ENCODE peak calls at places on chromosomes 12 and 14, in six cellular contexts. One of them, this sample, is unnamed. For H3K27me3 and H3K4me1, the result is how much of the 10 kb centered on the place peaks cover.

GRCh38 chr12:98856897-98857540 is 211.9 kb downstream of the APAF1 start:
- DNase-seq in heart left ventricle: no peak
- DNase-seq in H9: peak
- DNase-seq in suprapubic skin: no peak
- DNase-seq in colonic mucosa: no peak
- DNase-seq in HCT116: no peak
- DNase-seq in this sample: no peak

GRCh38 chr12:24631691-24632090 is 317.2 kb downstream of the BCAT1 start:
- DNase-seq in HCT116: no peak
- DNase-seq in colonic mucosa: no peak
- DNase-seq in heart left ventricle: no peak
- DNase-seq in H9: no peak
- DNase-seq in suprapubic skin: no peak
- DNase-seq in this sample: no peak

GRCh38 chr12:77113971-77114370 is 48.6 kb upstream of the E2F7 start:
- DNase-seq in suprapubic skin: no peak
- DNase-seq in HCT116: no peak
- DNase-seq in heart left ventricle: no peak
- DNase-seq in colonic mucosa: no peak
- DNase-seq in H9: no peak
- DNase-seq in this sample: no peak

GRCh38 chr14:54796961-54797360 is 105.7 kb downstream of the GCH1 start:
- DNase-seq in HCT116: no peak
- DNase-seq in suprapubic skin: no peak
- DNase-seq in H9: no peak
- DNase-seq in colonic mucosa: no peak
- DNase-seq in heart left ventricle: no peak
- DNase-seq in this sample: no peak

GRCh38 chr14:21894003-21894897 is 220.6 kb upstream of the OR4E1 start:
- DNase-seq in colonic mucosa: no peak
- DNase-seq in suprapubic skin: no peak
- DNase-seq in H9: peak
- DNase-seq in HCT116: no peak
- DNase-seq in heart left ventricle: no peak
- DNase-seq in this sample: no peak

GRCh38 chr14:81033841-81034240 is 78.4 kb downstream of the TSHR start:
- DNase-seq in HCT116: no peak
- DNase-seq in heart left ventricle: no peak
- DNase-seq in suprapubic skin: no peak
- DNase-seq in colonic mucosa: no peak
- DNase-seq in H9: no peak
- DNase-seq in this sample: no peak

GRCh38 chr12:127125607-127126259 is 1141.2 kb upstream of the TMEM132C start:
- DNase-seq in colonic mucosa: peak
- DNase-seq in suprapubic skin: no peak
- DNase-seq in HCT116: peak
- DNase-seq in H9: no peak
- DNase-seq in heart left ventricle: no peak
- DNase-seq in this sample: no peak

GRCh38 chr12:46459111-46459510 is 86.5 kb upstream of the SLC38A2 start:
- DNase-seq in HCT116: no peak
- DNase-seq in H9: no peak
- DNase-seq in colonic mucosa: no peak
- DNase-seq in heart left ventricle: no peak
- DNase-seq in suprapubic skin: no peak
- DNase-seq in this sample: no peak

GRCh38 chr12:101954681-101955080 is 77.3 kb downstream of the DRAM1 start:
- DNase-seq in HCT116: no peak
- DNase-seq in H9: no peak
- DNase-seq in suprapubic skin: no peak
- DNase-seq in colonic mucosa: no peak
- DNase-seq in heart left ventricle: no peak
- DNase-seq in this sample: no peak

GRCh38 chr12:65830305-65830704 is 6.0 kb downstream of the HMGA2 start:
- DNase-seq in H9: no peak
- DNase-seq in suprapubic skin: no peak
- DNase-seq in HCT116: no peak
- DNase-seq in heart left ventricle: no peak
- DNase-seq in colonic mucosa: no peak
- DNase-seq in this sample: no peak

GRCh38 chr12:114209852-114210251 is 196.1 kb downstream of the TBX5 start:
- DNase-seq in suprapubic skin: no peak
- DNase-seq in HCT116: no peak
- DNase-seq in heart left ventricle: no peak
- DNase-seq in H9: no peak
- DNase-seq in colonic mucosa: no peak
- DNase-seq in this sample: no peak

GRCh38 chr14:74613211-74613914 is 1.3 kb upstream of the LTBP2 start:
- DNase-seq in suprapubic skin: no peak
- DNase-seq in heart left ventricle: peak
- DNase-seq in HCT116: no peak
- DNase-seq in colonic mucosa: no peak
- DNase-seq in H9: no peak
- DNase-seq in this sample: no peak

GRCh38 chr12:50246873-50247612 is 36.3 kb downstream of the LIMA1 start:
- DNase-seq in heart left ventricle: peak
- DNase-seq in colonic mucosa: peak
- DNase-seq in suprapubic skin: peak
- DNase-seq in HCT116: peak
- DNase-seq in H9: no peak
- DNase-seq in this sample: no peak

GRCh38 chr12:113422929-113423669 is 919 bp downstream of the SDSL start:
- DNase-seq in H9: no peak
- DNase-seq in colonic mucosa: no peak
- DNase-seq in heart left ventricle: no peak
- DNase-seq in HCT116: no peak
- DNase-seq in suprapubic skin: no peak
- DNase-seq in this sample: no peak

GRCh38 chr12:16669756-16670155 is 63.8 kb upstream of the LMO3 start:
- DNase-seq in heart left ventricle: no peak
- DNase-seq in HCT116: no peak
- DNase-seq in suprapubic skin: no peak
- DNase-seq in colonic mucosa: no peak
- DNase-seq in H9: no peak
- DNase-seq in this sample: no peak

GRCh38 chr12:613996-614726 is 49.1 kb downstream of the NINJ2 start:
- DNase-seq in heart left ventricle: no peak
- DNase-seq in H9: peak
- DNase-seq in suprapubic skin: no peak
- DNase-seq in colonic mucosa: no peak
- DNase-seq in HCT116: no peak
- DNase-seq in this sample: no peak

GRCh38 chr12:30098677-30099076 is 314.9 kb upstream of the TMTC1 start:
- DNase-seq in suprapubic skin: no peak
- DNase-seq in HCT116: no peak
- DNase-seq in colonic mucosa: no peak
- DNase-seq in H9: no peak
- DNase-seq in heart left ventricle: no peak
- DNase-seq in this sample: no peak

GRCh38 chr12:75550401-75550851 is 39.0 kb upstream of the KRR1 start:
- DNase-seq in HCT116: no peak
- DNase-seq in H9: no peak
- DNase-seq in heart left ventricle: peak
- DNase-seq in colonic mucosa: no peak
- DNase-seq in suprapubic skin: no peak
- DNase-seq in this sample: no peak

GRCh38 chr12:127025545-127025944 is 1241.4 kb upstream of the TMEM132C start:
- DNase-seq in heart left ventricle: no peak
- DNase-seq in H9: no peak
- DNase-seq in suprapubic skin: no peak
- DNase-seq in HCT116: no peak
- DNase-seq in colonic mucosa: no peak
- DNase-seq in this sample: no peak

GRCh38 chr12:52260351-52261210 is 13.9 kb upstream of the KRT86 start:
- DNase-seq in colonic mucosa: no peak
- DNase-seq in H9: no peak
- DNase-seq in HCT116: no peak
- DNase-seq in heart left ventricle: no peak
- DNase-seq in suprapubic skin: peak
- DNase-seq in this sample: no peak

GRCh38 chr12:52258335-52258901 is 16.0 kb upstream of the KRT86 start:
- DNase-seq in suprapubic skin: peak
- DNase-seq in HCT116: no peak
- DNase-seq in colonic mucosa: no peak
- DNase-seq in heart left ventricle: no peak
- DNase-seq in H9: peak
- DNase-seq in this sample: no peak

GRCh38 chr12:52262286-52262685 is 12.2 kb upstream of the KRT86 start:
- DNase-seq in colonic mucosa: no peak
- DNase-seq in H9: no peak
- DNase-seq in heart left ventricle: no peak
- DNase-seq in HCT116: no peak
- DNase-seq in suprapubic skin: peak
- DNase-seq in this sample: no peak

GRCh38 chr12:52261211-52261484 is 13.3 kb upstream of the KRT86 start:
- DNase-seq in suprapubic skin: no peak
- DNase-seq in HCT116: no peak
- DNase-seq in heart left ventricle: no peak
- DNase-seq in H9: no peak
- DNase-seq in colonic mucosa: no peak
- DNase-seq in this sample: no peak

DNA sequence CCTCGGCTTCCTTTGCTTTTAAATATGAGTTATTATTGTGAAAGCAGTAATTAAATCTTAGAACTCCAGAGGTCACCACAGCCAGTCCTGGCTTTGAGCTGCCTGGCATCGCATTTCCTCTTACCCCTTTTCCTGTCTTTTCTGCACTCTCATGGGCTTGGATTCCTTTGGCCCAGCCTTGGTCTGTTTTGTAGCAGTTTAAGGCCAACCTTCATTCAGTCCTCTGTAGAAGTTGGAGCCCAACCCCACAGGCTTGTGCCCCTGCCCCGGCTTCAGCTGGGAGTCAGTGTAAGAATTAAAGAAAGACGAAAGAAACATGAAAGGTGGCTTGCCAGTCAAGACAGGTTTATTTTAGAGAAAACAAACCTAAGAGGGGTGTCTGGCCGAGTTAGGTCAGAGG is 14.6 kb upstream of the KRT86 start:
- DNase-seq in H9: no peak
- DNase-seq in heart left ventricle: no peak
- DNase-seq in colonic mucosa: no peak
- DNase-seq in HCT116: no peak
- DNase-seq in suprapubic skin: peak
- DNase-seq in this sample: no peak
- TF ChIP-seq CTCF in H9: no peak
- TF ChIP-seq CTCF in heart left ventricle: no peak
- TF ChIP-seq CTCF in colonic mucosa: no peak
- TF ChIP-seq CTCF in HCT116: no peak
- TF ChIP-seq CTCF in suprapubic skin: no peak
- TF ChIP-seq CTCF in this sample: no peak

GRCh38 chr14:68885226-68886108 is 92.6 kb upstream of the ZFP36L1 start:
- DNase-seq in suprapubic skin: no peak
- DNase-seq in heart left ventricle: no peak
- DNase-seq in colonic mucosa: no peak
- DNase-seq in H9: no peak
- DNase-seq in HCT116: no peak
- DNase-seq in this sample: no peak
- H3K27me3 ChIP-seq in suprapubic skin: under half
- H3K27me3 ChIP-seq in heart left ventricle: under half
- H3K27me3 ChIP-seq in colonic mucosa: under half
- H3K27me3 ChIP-seq in H9: under half
- H3K27me3 ChIP-seq in HCT116: under half
- H3K27me3 ChIP-seq in this sample: under half

GRCh38 chr12:11677024-11677423 is 27.6 kb downstream of the ETV6 start:
- DNase-seq in heart left ventricle: no peak
- DNase-seq in colonic mucosa: no peak
- DNase-seq in HCT116: no peak
- DNase-seq in H9: no peak
- DNase-seq in suprapubic skin: no peak
- DNase-seq in this sample: no peak

GRCh38 chr12:11672361-11672760 is 22.9 kb downstream of the ETV6 start:
- DNase-seq in HCT116: no peak
- DNase-seq in heart left ventricle: no peak
- DNase-seq in colonic mucosa: no peak
- DNase-seq in suprapubic skin: no peak
- DNase-seq in H9: no peak
- DNase-seq in this sample: no peak

GRCh38 chr12:11672833-11673232 is 23.4 kb downstream of the ETV6 start:
- DNase-seq in suprapubic skin: no peak
- DNase-seq in colonic mucosa: no peak
- DNase-seq in HCT116: no peak
- DNase-seq in H9: no peak
- DNase-seq in heart left ventricle: no peak
- DNase-seq in this sample: no peak

GRCh38 chr12:11675952-11676505 is 26.6 kb downstream of the ETV6 start:
- DNase-seq in H9: no peak
- DNase-seq in suprapubic skin: no peak
- DNase-seq in HCT116: no peak
- DNase-seq in heart left ventricle: no peak
- DNase-seq in colonic mucosa: no peak
- DNase-seq in this sample: no peak

GRCh38 chr12:11673666-11674464 is 24.4 kb downstream of the ETV6 start:
- DNase-seq in heart left ventricle: peak
- DNase-seq in suprapubic skin: no peak
- DNase-seq in H9: no peak
- DNase-seq in colonic mucosa: no peak
- DNase-seq in HCT116: no peak
- DNase-seq in this sample: no peak
- H3K4me1 ChIP-seq in heart left ventricle: half or more
- H3K4me1 ChIP-seq in suprapubic skin: half or more
- H3K4me1 ChIP-seq in H9: under half
- H3K4me1 ChIP-seq in colonic mucosa: under half
- H3K4me1 ChIP-seq in HCT116: under half
- H3K4me1 ChIP-seq in this sample: under half

DNA sequence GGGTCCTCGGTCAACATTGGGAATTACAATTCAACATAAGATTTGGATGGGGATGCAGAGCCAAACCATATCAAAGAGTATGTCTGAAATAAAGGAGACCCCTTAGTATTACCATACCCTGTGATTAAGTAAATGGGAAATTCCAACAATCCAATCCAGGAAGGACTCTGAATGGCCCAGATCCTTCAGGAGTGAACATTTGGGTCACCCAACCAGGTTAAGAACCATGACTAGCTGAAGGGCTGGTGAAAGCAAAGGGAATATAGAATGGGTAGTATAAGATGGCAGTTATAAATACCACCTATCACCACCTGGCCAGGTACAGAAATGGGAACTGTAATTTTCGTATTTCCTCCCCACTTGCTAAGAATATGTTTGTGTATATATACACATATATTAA is 114.4 kb upstream of the CCDC196 start:
- DNase-seq in heart left ventricle: no peak
- DNase-seq in suprapubic skin: no peak
- DNase-seq in colonic mucosa: no peak
- DNase-seq in HCT116: no peak
- DNase-seq in H9: no peak
- DNase-seq in this sample: no peak
- TF ChIP-seq CTCF in heart left ventricle: no peak
- TF ChIP-seq CTCF in suprapubic skin: no peak
- TF ChIP-seq CTCF in colonic mucosa: no peak
- TF ChIP-seq CTCF in HCT116: no peak
- TF ChIP-seq CTCF in H9: no peak
- TF ChIP-seq CTCF in this sample: no peak

This sample was measured in right lobe of liver.